ENCODE peak calls at places on chromosomes 7 and 10, in five cellular contexts. One of them, this sample, is unnamed.

GRCh38 chr7:33043434-33043833 is 19.1 kb downstream of the NT5C3A start:
- DNase-seq in B cell: no peak
- DNase-seq in bronchial epithelial cell: no peak
- DNase-seq in stomach: no peak
- DNase-seq in cardiac muscle cell: no peak
- DNase-seq in this sample: no peak

GRCh38 chr7:38424750-38425463 is 151.5 kb upstream of the TARP start:
- DNase-seq in bronchial epithelial cell: peak; percentile 4
- DNase-seq in cardiac muscle cell: peak; percentile 8
- DNase-seq in B cell: no peak
- DNase-seq in stomach: no peak
- DNase-seq in this sample: no peak

GRCh38 chr10:46062735-46063428 is 16.8 kb upstream of the MSMB start:
- DNase-seq in cardiac muscle cell: no peak
- DNase-seq in B cell: no peak
- DNase-seq in stomach: no peak
- DNase-seq in bronchial epithelial cell: no peak
- DNase-seq in this sample: no peak

GRCh38 chr10:97551271-97551670 is 21.3 kb upstream of the ANKRD2 start:
- DNase-seq in B cell: no peak
- DNase-seq in stomach: no peak
- DNase-seq in bronchial epithelial cell: no peak
- DNase-seq in cardiac muscle cell: no peak
- DNase-seq in this sample: no peak

GRCh38 chr7:13715534-13715933 is 273.9 kb downstream of the ETV1 start:
- DNase-seq in bronchial epithelial cell: no peak
- DNase-seq in B cell: no peak
- DNase-seq in stomach: no peak
- DNase-seq in cardiac muscle cell: no peak
- DNase-seq in this sample: no peak

GRCh38 chr7:50507898-50508470 is 57.2 kb downstream of the DDC start:
- DNase-seq in bronchial epithelial cell: no peak
- DNase-seq in stomach: no peak
- DNase-seq in B cell: no peak
- DNase-seq in cardiac muscle cell: no peak
- DNase-seq in this sample: no peak

GRCh38 chr7:129136887-129137647 is 7.4 kb upstream of the TSPAN33 start:
- DNase-seq in B cell: peak; percentile 50
- DNase-seq in cardiac muscle cell: no peak
- DNase-seq in stomach: no peak
- DNase-seq in bronchial epithelial cell: no peak
- DNase-seq in this sample: no peak

GRCh38 chr10:103564799-103565365 is 71.4 kb downstream of the NEURL1 start:
- DNase-seq in stomach: no peak
- DNase-seq in cardiac muscle cell: peak; percentile 25
- DNase-seq in bronchial epithelial cell: no peak
- DNase-seq in B cell: no peak
- DNase-seq in this sample: no peak

GRCh38 chr7:68321076-68321639 is 1277.1 kb upstream of the AUTS2 start:
- DNase-seq in bronchial epithelial cell: peak; percentile 35
- DNase-seq in B cell: no peak
- DNase-seq in cardiac muscle cell: no peak
- DNase-seq in stomach: peak; percentile 52
- DNase-seq in this sample: peak; percentile 77

GRCh38 chr7:100126239-100126930 is 382 bp upstream of the MBLAC1 start:
- DNase-seq in bronchial epithelial cell: no peak
- DNase-seq in stomach: no peak
- DNase-seq in cardiac muscle cell: no peak
- DNase-seq in B cell: no peak
- DNase-seq in this sample: no peak

GRCh38 chr10:34346516-34347150 is 468.5 kb downstream of the PARD3 start:
- DNase-seq in B cell: no peak
- DNase-seq in bronchial epithelial cell: peak; percentile 15
- DNase-seq in stomach: no peak
- DNase-seq in cardiac muscle cell: no peak
- DNase-seq in this sample: no peak

GRCh38 chr10:32446701-32447406 is 914 bp downstream of the CCDC7 start:
- DNase-seq in bronchial epithelial cell: peak; percentile 18
- DNase-seq in B cell: no peak
- DNase-seq in stomach: no peak
- DNase-seq in cardiac muscle cell: peak; percentile 55
- DNase-seq in this sample: no peak

GRCh38 chr10:72792288-72792687 is 100.3 kb downstream of the MCU start:
- DNase-seq in B cell: no peak
- DNase-seq in bronchial epithelial cell: no peak
- DNase-seq in cardiac muscle cell: no peak
- DNase-seq in stomach: no peak
- DNase-seq in this sample: no peak

GRCh38 chr10:70256463-70256862 is 23.2 kb upstream of the PPA1 start:
- DNase-seq in B cell: no peak
- DNase-seq in stomach: no peak
- DNase-seq in cardiac muscle cell: no peak
- DNase-seq in bronchial epithelial cell: no peak
- DNase-seq in this sample: no peak

GRCh38 chr7:46363688-46364087 is 442.6 kb upstream of the IGFBP3 start:
- DNase-seq in stomach: no peak
- DNase-seq in bronchial epithelial cell: no peak
- DNase-seq in B cell: no peak
- DNase-seq in cardiac muscle cell: no peak
- DNase-seq in this sample: no peak
- TF ChIP-seq CTCF in stomach: no peak
- TF ChIP-seq CTCF in bronchial epithelial cell: no peak
- TF ChIP-seq CTCF in B cell: no peak
- TF ChIP-seq CTCF in cardiac muscle cell: no peak
- TF ChIP-seq CTCF in this sample: no peak

GRCh38 chr7:99036531-99037175 is 107.3 kb downstream of the SMURF1 start:
- DNase-seq in B cell: no peak
- DNase-seq in cardiac muscle cell: peak; percentile 60
- DNase-seq in stomach: no peak
- DNase-seq in bronchial epithelial cell: no peak
- DNase-seq in this sample: no peak
- TF ChIP-seq CTCF in B cell: no peak
- TF ChIP-seq CTCF in cardiac muscle cell: peak; percentile 44
- TF ChIP-seq CTCF in stomach: no peak
- TF ChIP-seq CTCF in bronchial epithelial cell: peak; percentile 31
- TF ChIP-seq CTCF in this sample: no peak

DNA sequence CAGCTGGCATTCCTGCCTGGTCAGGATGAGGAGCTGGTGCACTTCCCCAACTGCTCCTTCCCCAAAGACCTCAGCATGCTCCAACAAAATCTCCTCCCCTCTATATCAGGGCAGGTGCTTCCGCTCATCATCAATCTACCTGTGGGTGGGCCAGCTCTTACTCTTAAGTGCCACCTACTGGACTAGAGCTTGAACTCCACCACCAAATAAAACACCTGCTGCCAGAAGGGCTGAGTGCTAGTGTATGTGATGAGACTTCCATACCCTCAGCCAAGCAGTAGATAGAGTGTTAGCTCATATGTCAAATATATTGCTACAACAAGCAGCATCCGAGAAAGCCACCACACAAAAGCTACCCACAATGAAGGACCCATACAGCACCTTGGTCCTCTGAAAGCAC is 264.3 kb downstream of the RNLS start:
- DNase-seq in stomach: no peak
- DNase-seq in cardiac muscle cell: no peak
- DNase-seq in B cell: no peak
- DNase-seq in bronchial epithelial cell: peak; percentile 12
- DNase-seq in this sample: no peak
- TF ChIP-seq CTCF in stomach: no peak
- TF ChIP-seq CTCF in cardiac muscle cell: no peak
- TF ChIP-seq CTCF in B cell: no peak
- TF ChIP-seq CTCF in bronchial epithelial cell: peak; percentile 26
- TF ChIP-seq CTCF in this sample: no peak

DNA sequence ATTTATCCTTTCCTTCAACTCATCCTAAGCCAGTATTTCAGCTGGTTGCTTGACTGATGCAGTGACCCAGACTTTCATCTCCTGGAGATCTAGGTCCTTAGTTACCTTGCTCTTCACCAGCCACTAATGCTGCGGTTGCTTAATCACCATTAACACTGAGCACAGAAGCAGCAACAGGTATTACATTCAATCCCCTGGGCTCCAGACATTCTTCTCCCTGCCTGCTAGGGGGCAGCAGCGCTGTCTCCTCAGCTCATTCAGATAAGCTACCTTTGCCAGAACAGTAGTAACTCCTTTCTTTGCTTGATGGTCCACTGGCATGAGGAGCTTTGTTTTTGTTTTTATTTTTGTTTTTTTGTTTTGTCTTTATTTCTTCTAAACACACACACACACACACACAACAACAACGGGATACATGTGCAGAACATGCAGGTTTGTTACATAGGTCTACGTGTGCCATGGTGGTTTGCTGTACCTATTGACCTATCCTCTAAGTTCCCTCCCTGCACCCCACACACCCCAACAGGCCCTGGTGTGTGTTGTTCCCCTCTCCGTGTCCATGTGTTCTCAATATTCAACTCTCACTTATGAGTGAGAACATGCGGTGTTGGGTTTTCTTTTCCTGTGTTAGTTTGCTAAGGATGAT is 1043.2 kb upstream of the C7orf33 start:
- DNase-seq in stomach: peak; percentile 35
- DNase-seq in cardiac muscle cell: peak; percentile 42
- DNase-seq in bronchial epithelial cell: peak; percentile 35
- DNase-seq in B cell: no peak
- DNase-seq in this sample: no peak
- TF ChIP-seq CTCF in stomach: peak; percentile 2
- TF ChIP-seq CTCF in cardiac muscle cell: peak; percentile 60
- TF ChIP-seq CTCF in bronchial epithelial cell: peak; percentile 48
- TF ChIP-seq CTCF in B cell: no peak
- TF ChIP-seq CTCF in this sample: no peak

DNA sequence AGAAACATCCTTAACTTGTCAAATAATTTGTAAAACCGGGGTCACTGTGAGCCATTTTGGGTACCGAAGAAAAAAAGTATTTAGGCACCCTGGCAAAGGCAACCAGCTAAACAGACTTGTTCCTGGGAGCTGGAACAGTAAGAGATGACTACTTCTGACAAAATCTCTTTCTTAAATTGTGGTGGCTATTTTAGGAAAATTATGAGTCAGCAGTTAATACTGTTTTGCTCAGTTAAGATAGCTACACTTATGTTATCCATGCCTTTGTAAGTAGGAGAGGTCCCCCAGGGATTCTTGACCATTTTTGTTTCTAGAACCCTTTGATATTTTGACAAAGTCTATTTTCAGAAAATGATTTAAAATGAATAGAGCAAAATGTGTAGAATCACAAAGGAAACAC is 68.7 kb downstream of the TAX1BP1 start:
- DNase-seq in B cell: no peak
- DNase-seq in cardiac muscle cell: peak; percentile 76
- DNase-seq in bronchial epithelial cell: peak; percentile 53
- DNase-seq in stomach: no peak
- DNase-seq in this sample: no peak
- TF ChIP-seq CTCF in B cell: no peak
- TF ChIP-seq CTCF in cardiac muscle cell: no peak
- TF ChIP-seq CTCF in bronchial epithelial cell: no peak
- TF ChIP-seq CTCF in stomach: no peak
- TF ChIP-seq CTCF in this sample: no peak

DNA sequence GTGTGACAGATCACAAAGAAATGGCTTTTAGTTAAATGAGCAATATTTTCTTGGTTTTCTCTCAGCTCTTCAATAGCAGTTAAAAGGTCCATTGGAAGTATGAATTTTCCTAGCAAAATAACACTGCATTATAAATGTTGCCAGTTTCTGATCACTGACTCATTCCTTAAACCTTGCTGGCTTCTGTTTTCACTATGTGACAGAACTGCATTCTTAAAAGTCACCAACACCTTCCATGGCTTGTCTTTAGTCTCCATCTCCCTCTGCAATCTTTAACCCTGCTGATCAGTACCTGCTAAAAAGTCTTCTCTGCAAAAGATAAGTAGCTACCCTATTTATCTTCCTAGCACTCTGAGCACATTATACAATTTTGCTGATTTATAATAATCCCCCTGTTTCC is 405.0 kb upstream of the LRRN3 start:
- DNase-seq in bronchial epithelial cell: no peak
- DNase-seq in stomach: no peak
- DNase-seq in cardiac muscle cell: no peak
- DNase-seq in B cell: no peak
- DNase-seq in this sample: no peak
- TF ChIP-seq CTCF in bronchial epithelial cell: no peak
- TF ChIP-seq CTCF in stomach: no peak
- TF ChIP-seq CTCF in cardiac muscle cell: no peak
- TF ChIP-seq CTCF in B cell: no peak
- TF ChIP-seq CTCF in this sample: no peak

DNA sequence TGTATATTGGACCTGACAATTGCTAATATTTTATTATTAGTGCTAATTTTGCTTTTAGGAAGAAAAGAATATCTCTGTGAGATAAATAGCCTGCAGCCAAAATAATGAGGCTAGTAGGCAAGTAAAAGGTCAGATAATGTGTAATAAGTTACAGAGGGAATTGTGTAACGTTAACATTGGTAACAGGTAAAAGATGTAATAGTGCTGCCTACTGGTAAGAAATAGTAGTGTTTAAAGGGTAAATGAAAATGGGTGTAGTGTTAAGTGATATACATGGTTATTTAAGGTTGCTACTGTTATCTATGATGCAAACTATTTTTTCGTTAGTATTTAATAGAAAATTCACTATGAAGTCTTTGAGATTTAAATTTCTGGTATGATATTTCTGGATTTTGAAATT is 9.2 kb upstream of the FOXP2 start:
- DNase-seq in bronchial epithelial cell: peak; percentile 61
- DNase-seq in B cell: no peak
- DNase-seq in cardiac muscle cell: peak; percentile 30
- DNase-seq in stomach: no peak
- DNase-seq in this sample: no peak
- TF ChIP-seq CTCF in bronchial epithelial cell: peak; percentile 45
- TF ChIP-seq CTCF in B cell: no peak
- TF ChIP-seq CTCF in cardiac muscle cell: peak; percentile 43
- TF ChIP-seq CTCF in stomach: no peak
- TF ChIP-seq CTCF in this sample: no peak

This sample was measured in mesothelial cell of epicardium.